ENCODE peak calls at places on chromosomes 2 and 18, in eight cellular contexts. One of them, this sample, is unnamed.

GRCh38 chr2:236852100-236852976 is 233.4 kb upstream of the COPS8 start:
- DNase-seq in AG04450: no peak
- DNase-seq in retinal pigment epithelial cell: no peak
- DNase-seq in hepatocyte: no peak
- DNase-seq in DND-41: no peak
- DNase-seq in mammary epithelial cell: no peak
- DNase-seq in fibroblast of the aortic adventitia: peak
- DNase-seq in GM23338: no peak
- DNase-seq in this sample: no peak

GRCh38 chr2:230714122-230714453 is 1.4 kb downstream of the CAB39 start:
- DNase-seq in GM23338: peak
- DNase-seq in AG04450: no peak
- DNase-seq in DND-41: peak
- DNase-seq in retinal pigment epithelial cell: no peak
- DNase-seq in mammary epithelial cell: peak
- DNase-seq in fibroblast of the aortic adventitia: peak
- DNase-seq in hepatocyte: peak
- DNase-seq in this sample: peak

GRCh38 chr18:56861244-56861643 is 210.1 kb downstream of the WDR7 start:
- DNase-seq in DND-41: no peak
- DNase-seq in hepatocyte: peak
- DNase-seq in AG04450: no peak
- DNase-seq in retinal pigment epithelial cell: no peak
- DNase-seq in mammary epithelial cell: no peak
- DNase-seq in GM23338: no peak
- DNase-seq in fibroblast of the aortic adventitia: no peak
- DNase-seq in this sample: no peak

GRCh38 chr18:79876497-79876896 is 75.0 kb downstream of the SLC66A2 start:
- DNase-seq in hepatocyte: no peak
- DNase-seq in GM23338: no peak
- DNase-seq in fibroblast of the aortic adventitia: no peak
- DNase-seq in DND-41: no peak
- DNase-seq in AG04450: no peak
- DNase-seq in retinal pigment epithelial cell: no peak
- DNase-seq in mammary epithelial cell: peak
- DNase-seq in this sample: no peak

GRCh38 chr2:238893349-238894000 is 45.6 kb downstream of the TWIST2 start:
- DNase-seq in GM23338: no peak
- DNase-seq in retinal pigment epithelial cell: no peak
- DNase-seq in hepatocyte: no peak
- DNase-seq in AG04450: no peak
- DNase-seq in DND-41: no peak
- DNase-seq in fibroblast of the aortic adventitia: no peak
- DNase-seq in mammary epithelial cell: no peak
- DNase-seq in this sample: no peak

GRCh38 chr2:181685150-181685688 is 4.9 kb upstream of the NEUROD1 start:
- DNase-seq in DND-41: no peak
- DNase-seq in hepatocyte: peak
- DNase-seq in retinal pigment epithelial cell: no peak
- DNase-seq in mammary epithelial cell: no peak
- DNase-seq in fibroblast of the aortic adventitia: peak
- DNase-seq in GM23338: peak
- DNase-seq in AG04450: no peak
- DNase-seq in this sample: no peak

GRCh38 chr2:145546091-145546490 is 1026.2 kb upstream of the ZEB2 start:
- DNase-seq in retinal pigment epithelial cell: no peak
- DNase-seq in mammary epithelial cell: peak
- DNase-seq in AG04450: peak
- DNase-seq in GM23338: no peak
- DNase-seq in fibroblast of the aortic adventitia: peak
- DNase-seq in DND-41: no peak
- DNase-seq in hepatocyte: no peak
- DNase-seq in this sample: peak

GRCh38 chr2:226760412-226761194 is 39.0 kb downstream of the IRS1 start:
- DNase-seq in fibroblast of the aortic adventitia: peak
- DNase-seq in AG04450: peak
- DNase-seq in DND-41: no peak
- DNase-seq in hepatocyte: no peak
- DNase-seq in GM23338: no peak
- DNase-seq in mammary epithelial cell: peak
- DNase-seq in retinal pigment epithelial cell: peak
- DNase-seq in this sample: peak

GRCh38 chr2:236171213-236172201 is 3.3 kb upstream of the GBX2 start:
- DNase-seq in retinal pigment epithelial cell: no peak
- DNase-seq in GM23338: peak
- DNase-seq in fibroblast of the aortic adventitia: no peak
- DNase-seq in hepatocyte: no peak
- DNase-seq in mammary epithelial cell: no peak
- DNase-seq in DND-41: no peak
- DNase-seq in AG04450: no peak
- DNase-seq in this sample: no peak

GRCh38 chr18:39742015-39742466 is 2176.4 kb upstream of the CELF4 start:
- DNase-seq in fibroblast of the aortic adventitia: peak
- DNase-seq in mammary epithelial cell: no peak
- DNase-seq in AG04450: peak
- DNase-seq in DND-41: no peak
- DNase-seq in hepatocyte: peak
- DNase-seq in GM23338: no peak
- DNase-seq in retinal pigment epithelial cell: peak
- DNase-seq in this sample: peak

GRCh38 chr2:55961318-55961911 is 37.8 kb upstream of the EFEMP1 start:
- DNase-seq in retinal pigment epithelial cell: no peak
- DNase-seq in DND-41: no peak
- DNase-seq in hepatocyte: peak
- DNase-seq in fibroblast of the aortic adventitia: peak
- DNase-seq in GM23338: peak
- DNase-seq in mammary epithelial cell: peak
- DNase-seq in AG04450: peak
- DNase-seq in this sample: peak

GRCh38 chr2:225037374-225038075 is 4.7 kb downstream of the DOCK10 start:
- DNase-seq in GM23338: no peak
- DNase-seq in fibroblast of the aortic adventitia: peak
- DNase-seq in AG04450: no peak
- DNase-seq in hepatocyte: no peak
- DNase-seq in retinal pigment epithelial cell: no peak
- DNase-seq in mammary epithelial cell: no peak
- DNase-seq in DND-41: no peak
- DNase-seq in this sample: peak

GRCh38 chr18:56716692-56717146 is 65.6 kb downstream of the WDR7 start:
- DNase-seq in hepatocyte: no peak
- DNase-seq in mammary epithelial cell: no peak
- DNase-seq in fibroblast of the aortic adventitia: no peak
- DNase-seq in retinal pigment epithelial cell: no peak
- DNase-seq in DND-41: no peak
- DNase-seq in AG04450: no peak
- DNase-seq in GM23338: no peak
- DNase-seq in this sample: peak

GRCh38 chr2:170974304-170974993 is 45.4 kb downstream of the GORASP2 start:
- DNase-seq in mammary epithelial cell: no peak
- DNase-seq in hepatocyte: peak
- DNase-seq in fibroblast of the aortic adventitia: peak
- DNase-seq in GM23338: peak
- DNase-seq in AG04450: no peak
- DNase-seq in retinal pigment epithelial cell: no peak
- DNase-seq in DND-41: no peak
- DNase-seq in this sample: no peak

GRCh38 chr2:5798083-5798482 is 105.9 kb downstream of the SOX11 start:
- DNase-seq in retinal pigment epithelial cell: no peak
- DNase-seq in fibroblast of the aortic adventitia: no peak
- DNase-seq in mammary epithelial cell: no peak
- DNase-seq in hepatocyte: no peak
- DNase-seq in AG04450: peak
- DNase-seq in DND-41: no peak
- DNase-seq in GM23338: no peak
- DNase-seq in this sample: peak

GRCh38 chr2:66495788-66496640 is 61.1 kb downstream of the MEIS1 start:
- DNase-seq in hepatocyte: peak
- DNase-seq in fibroblast of the aortic adventitia: peak
- DNase-seq in DND-41: no peak
- DNase-seq in retinal pigment epithelial cell: peak
- DNase-seq in GM23338: peak
- DNase-seq in AG04450: peak
- DNase-seq in mammary epithelial cell: peak
- DNase-seq in this sample: peak

GRCh38 chr2:201260302-201260800 is at the start of gene CASP8:
- DNase-seq in hepatocyte: no peak
- DNase-seq in mammary epithelial cell: peak
- DNase-seq in DND-41: peak
- DNase-seq in fibroblast of the aortic adventitia: peak
- DNase-seq in AG04450: no peak
- DNase-seq in retinal pigment epithelial cell: no peak
- DNase-seq in GM23338: no peak
- DNase-seq in this sample: no peak

GRCh38 chr2:151071382-151071781 is 190.3 kb downstream of the RBM43 start:
- DNase-seq in hepatocyte: peak
- DNase-seq in retinal pigment epithelial cell: no peak
- DNase-seq in DND-41: no peak
- DNase-seq in fibroblast of the aortic adventitia: peak
- DNase-seq in AG04450: no peak
- DNase-seq in mammary epithelial cell: peak
- DNase-seq in GM23338: peak
- DNase-seq in this sample: peak
- TF ChIP-seq CTCF in hepatocyte: peak
- TF ChIP-seq CTCF in retinal pigment epithelial cell: peak
- TF ChIP-seq CTCF in DND-41: peak
- TF ChIP-seq CTCF in fibroblast of the aortic adventitia: peak
- TF ChIP-seq CTCF in AG04450: peak
- TF ChIP-seq CTCF in mammary epithelial cell: peak
- TF ChIP-seq CTCF in GM23338: peak
- TF ChIP-seq CTCF in this sample: peak

GRCh38 chr2:67670704-67671300 is 273.7 kb downstream of the ETAA1 start:
- DNase-seq in DND-41: no peak
- DNase-seq in fibroblast of the aortic adventitia: no peak
- DNase-seq in hepatocyte: peak
- DNase-seq in AG04450: no peak
- DNase-seq in retinal pigment epithelial cell: no peak
- DNase-seq in GM23338: no peak
- DNase-seq in mammary epithelial cell: no peak
- DNase-seq in this sample: no peak

GRCh38 chr2:67668538-67668937 is 271.4 kb downstream of the ETAA1 start:
- DNase-seq in hepatocyte: no peak
- DNase-seq in AG04450: no peak
- DNase-seq in DND-41: no peak
- DNase-seq in GM23338: no peak
- DNase-seq in fibroblast of the aortic adventitia: no peak
- DNase-seq in mammary epithelial cell: no peak
- DNase-seq in retinal pigment epithelial cell: no peak
- DNase-seq in this sample: no peak

GRCh38 chr2:67671464-67672450 is 274.6 kb downstream of the ETAA1 start:
- DNase-seq in mammary epithelial cell: no peak
- DNase-seq in fibroblast of the aortic adventitia: no peak
- DNase-seq in GM23338: no peak
- DNase-seq in hepatocyte: no peak
- DNase-seq in retinal pigment epithelial cell: no peak
- DNase-seq in DND-41: no peak
- DNase-seq in AG04450: no peak
- DNase-seq in this sample: no peak

GRCh38 chr2:67667054-67667908 is 270.1 kb downstream of the ETAA1 start:
- DNase-seq in AG04450: no peak
- DNase-seq in mammary epithelial cell: no peak
- DNase-seq in hepatocyte: no peak
- DNase-seq in retinal pigment epithelial cell: no peak
- DNase-seq in GM23338: no peak
- DNase-seq in fibroblast of the aortic adventitia: peak
- DNase-seq in DND-41: no peak
- DNase-seq in this sample: no peak

GRCh38 chr2:67669796-67670195 is 272.7 kb downstream of the ETAA1 start:
- DNase-seq in retinal pigment epithelial cell: no peak
- DNase-seq in fibroblast of the aortic adventitia: no peak
- DNase-seq in GM23338: no peak
- DNase-seq in AG04450: no peak
- DNase-seq in mammary epithelial cell: no peak
- DNase-seq in hepatocyte: no peak
- DNase-seq in DND-41: no peak
- DNase-seq in this sample: no peak
- H3K4me3 ChIP-seq in retinal pigment epithelial cell: no peak
- H3K4me3 ChIP-seq in fibroblast of the aortic adventitia: no peak
- H3K4me3 ChIP-seq in GM23338: no peak
- H3K4me3 ChIP-seq in AG04450: no peak
- H3K4me3 ChIP-seq in mammary epithelial cell: no peak
- H3K4me3 ChIP-seq in hepatocyte: no peak
- H3K4me3 ChIP-seq in DND-41: no peak
- H3K4me3 ChIP-seq in this sample: no peak

DNA sequence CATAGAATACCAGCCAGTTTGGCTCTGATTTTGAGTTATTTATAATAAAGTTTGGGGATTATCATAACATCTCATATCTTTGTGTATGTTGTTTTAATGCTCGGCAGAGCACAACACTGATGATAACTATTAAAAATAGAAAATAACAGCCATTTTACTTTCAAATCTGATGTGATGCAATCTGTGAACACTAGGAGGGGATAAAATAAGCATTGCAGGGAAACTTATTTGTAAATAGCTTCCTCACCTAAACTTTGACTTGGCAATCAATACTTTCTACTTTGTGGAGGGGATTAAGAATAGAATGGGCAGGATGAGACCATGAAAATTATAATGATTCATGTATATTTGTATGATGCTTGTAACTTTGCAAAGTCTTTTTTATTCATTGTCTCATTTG is 54.4 kb downstream of the USP14 start:
- DNase-seq in fibroblast of the aortic adventitia: no peak
- DNase-seq in hepatocyte: no peak
- DNase-seq in DND-41: no peak
- DNase-seq in AG04450: no peak
- DNase-seq in mammary epithelial cell: no peak
- DNase-seq in retinal pigment epithelial cell: no peak
- DNase-seq in GM23338: no peak
- DNase-seq in this sample: no peak
- TF ChIP-seq CTCF in fibroblast of the aortic adventitia: peak
- TF ChIP-seq CTCF in hepatocyte: no peak
- TF ChIP-seq CTCF in DND-41: peak
- TF ChIP-seq CTCF in AG04450: peak
- TF ChIP-seq CTCF in mammary epithelial cell: no peak
- TF ChIP-seq CTCF in retinal pigment epithelial cell: peak
- TF ChIP-seq CTCF in GM23338: peak
- TF ChIP-seq CTCF in this sample: no peak

DNA sequence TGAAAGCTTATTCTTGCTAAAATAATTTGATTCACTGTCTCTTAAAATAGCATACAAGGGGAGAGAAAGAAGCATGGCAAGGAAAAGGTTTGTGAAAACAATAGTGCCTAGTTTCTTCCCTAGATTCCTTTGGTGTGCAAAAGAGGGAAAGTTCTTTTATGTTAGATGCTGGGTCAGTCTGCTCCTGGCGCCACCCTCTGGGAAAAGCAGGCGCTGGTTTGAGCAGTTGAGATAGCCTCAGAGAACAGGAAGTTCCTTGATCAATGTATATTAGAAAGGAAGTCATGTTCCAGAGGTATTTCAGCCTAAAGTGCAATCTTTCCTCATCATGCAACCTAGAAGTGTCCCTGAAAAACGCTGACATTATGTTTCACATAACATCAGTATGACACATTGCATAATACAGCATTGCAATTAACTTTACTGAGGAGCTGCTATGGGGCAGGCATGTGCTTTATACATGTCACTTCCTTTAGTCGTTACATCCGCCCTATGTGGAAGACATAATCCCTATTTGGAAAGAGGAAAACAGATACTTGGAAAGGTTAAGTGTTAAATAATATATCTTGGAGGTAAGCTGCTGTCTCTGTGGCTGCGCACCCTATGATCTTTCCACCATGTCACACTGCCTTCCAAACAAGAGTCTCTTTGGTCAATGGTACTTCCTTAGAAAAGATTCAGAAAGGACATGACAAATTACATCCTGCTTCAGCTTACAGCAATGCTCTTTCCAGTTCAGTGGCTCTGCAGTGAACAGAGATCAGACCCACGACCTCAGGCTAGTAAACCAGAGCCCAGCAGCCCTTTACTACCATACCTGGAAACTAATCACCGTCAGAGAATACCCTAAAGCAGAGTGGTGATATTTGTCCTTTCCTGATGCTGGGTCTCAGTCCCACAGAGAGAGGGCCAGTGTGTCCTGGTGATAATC is 369.7 kb downstream of the RAD51AP2 start:
- DNase-seq in hepatocyte: peak
- DNase-seq in fibroblast of the aortic adventitia: peak
- DNase-seq in DND-41: no peak
- DNase-seq in mammary epithelial cell: peak
- DNase-seq in AG04450: no peak
- DNase-seq in GM23338: peak
- DNase-seq in retinal pigment epithelial cell: no peak
- DNase-seq in this sample: peak
- H3K4me3 ChIP-seq in hepatocyte: no peak
- H3K4me3 ChIP-seq in fibroblast of the aortic adventitia: no peak
- H3K4me3 ChIP-seq in DND-41: no peak
- H3K4me3 ChIP-seq in mammary epithelial cell: no peak
- H3K4me3 ChIP-seq in AG04450: no peak
- H3K4me3 ChIP-seq in GM23338: no peak
- H3K4me3 ChIP-seq in retinal pigment epithelial cell: no peak
- H3K4me3 ChIP-seq in this sample: no peak